ENCODE peak calls at places on chromosomes 7 and 10, in seven cellular contexts. M is H7; L is amniotic stem cell; P is activated CD4-positive, CD25-positive, alpha-beta regulatory T cell; X is WTC11; S is ACHN; G is sciatic nerve. K is an unnamed sample.

GRCh38 chr10:119283818-119284217 is 76.4 kb downstream of the GRK5 start:
- DNase-seq in M (no peak), L (no peak), P (no peak), X (no peak), S (no peak), G (no peak), K (no peak)

GRCh38 chr10:78905940-78906308 is 162.8 kb upstream of the ZMIZ1 start:
- DNase-seq in M (peak; percentile 62), L (no peak), P (no peak), X (no peak), S (no peak), G (peak; percentile 53), K (no peak)

GRCh38 chr10:94277450-94277849 is 85.3 kb downstream of the NOC3L start:
- DNase-seq in M (no peak), L (no peak), P (no peak), X (no peak), S (no peak), G (no peak), K (no peak)

GRCh38 chr10:131723601-131724530 is 176.9 kb upstream of the PPP2R2D start:
- DNase-seq in M (peak; percentile 34), L (no peak), P (no peak), X (no peak), S (no peak), G (peak; percentile 50), K (no peak)

GRCh38 chr10:4151466-4151865 is 366.5 kb upstream of the KLF6 start:
- DNase-seq in M (peak; percentile 70), L (no peak), P (no peak), X (peak; percentile 57), S (no peak), G (no peak), K (no peak)

GRCh38 chr7:158650821-158651225 is 53.8 kb downstream of the NCAPG2 start:
- DNase-seq in M (no peak), L (peak; percentile 15), P (no peak), X (no peak), S (no peak), G (no peak), K (no peak)

GRCh38 chr10:18501198-18501597 is 150.2 kb downstream of the NSUN6 start:
- DNase-seq in M (no peak), L (peak; percentile 6), P (no peak), X (no peak), S (peak; percentile 74), G (no peak), K (no peak)

GRCh38 chr10:4847580-4848020 is 21.6 kb downstream of the AKR1E2 start:
- DNase-seq in M (no peak), L (peak; percentile 56), P (no peak), X (no peak), S (no peak), G (no peak), K (peak; percentile 66)

GRCh38 chr10:78456649-78457400 is 423.2 kb downstream of the RPS24 start:
- DNase-seq in M (no peak), L (no peak), P (no peak), X (no peak), S (no peak), G (no peak), K (no peak)

GRCh38 chr10:63866747-63867140 is 345.5 kb downstream of the REEP3 start:
- DNase-seq in M (no peak), L (no peak), P (no peak), X (no peak), S (peak; percentile 53), G (no peak), K (peak; percentile 22)

GRCh38 chr10:79146611-79147130 is 77.9 kb downstream of the ZMIZ1 start:
- DNase-seq in M (no peak), L (no peak), P (no peak), X (no peak), S (no peak), G (no peak), K (peak; percentile 58)

GRCh38 chr10:17214991-17215781 is 12.9 kb upstream of the VIM start:
- DNase-seq in M (no peak), L (peak; percentile 84), P (no peak), X (no peak), S (peak; percentile 73), G (no peak), K (peak; percentile 31)